ENCODE peak calls at places on chromosomes 5 and 9, in ten cellular contexts. U is HepG2; F is prostate gland; A is CD8-positive, alpha-beta T cell; Z is upper lobe of right lung; X is cardiac muscle cell; P is CD4-positive, alpha-beta memory T cell; K is body of pancreas; B is heart right ventricle; I is psoas muscle. E is an unnamed sample. For H3K27me3 and H3K4me1, the result is how much of the 10 kb centered on the place peaks cover.

GRCh38 chr9:76987594-76988200 is 31.8 kb upstream of the FOXB2 start:
- DNase-seq in X (peak), I (no peak), A (no peak), K (no peak), P (no peak), U (peak), Z (no peak), F (no peak), B (no peak), E (peak)

GRCh38 chr5:159304961-159305595 is 25.2 kb downstream of the IL12B start:
- DNase-seq in I (no peak), A (no peak), P (no peak), K (no peak), X (no peak), U (no peak), F (no peak), Z (no peak), B (no peak), E (no peak)

GRCh38 chr5:36414869-36415282 is 113.2 kb upstream of the RANBP3L start:
- DNase-seq in B (no peak), A (no peak), U (peak), Z (no peak), F (no peak), P (no peak), X (peak), K (no peak), I (no peak), E (no peak)

GRCh38 chr5:160542281-160542680 is 120.6 kb downstream of the PTTG1 start:
- DNase-seq in K (no peak), U (no peak), A (no peak), Z (no peak), B (no peak), X (no peak), P (no peak), I (no peak), F (no peak), E (no peak)

GRCh38 chr5:35736280-35736679 is 118.6 kb downstream of the SPEF2 start:
- DNase-seq in I (no peak), K (no peak), U (no peak), A (no peak), P (no peak), F (no peak), Z (no peak), X (no peak), B (no peak), E (no peak)

GRCh38 chr9:124291801-124292396 is 34.1 kb downstream of the NEK6 start:
- DNase-seq in B (no peak), K (no peak), Z (no peak), A (no peak), X (peak), P (no peak), U (peak), F (no peak), I (no peak), E (no peak)

GRCh38 chr5:125496393-125496792 is 750.0 kb upstream of the ZNF608 start:
- DNase-seq in I (no peak), X (no peak), F (no peak), U (no peak), K (no peak), Z (no peak), B (no peak), A (no peak), P (no peak), E (no peak)

GRCh38 chr9:91953723-91954122 is 3.7 kb upstream of the ROR2 start:
- DNase-seq in K (no peak), Z (no peak), A (no peak), I (no peak), F (no peak), X (no peak), B (no peak), P (no peak), U (no peak), E (no peak)

GRCh38 chr9:133477992-133478850 is 678 bp downstream of the SLC2A6 start:
- DNase-seq in B (peak), I (peak), P (no peak), F (no peak), A (no peak), Z (peak), X (no peak), K (no peak), U (peak), E (peak)

GRCh38 chr5:78754655-78755054 is 106.1 kb upstream of the LHFPL2 start:
- DNase-seq in U (no peak), Z (no peak), K (no peak), I (no peak), X (no peak), B (no peak), F (no peak), A (no peak), P (no peak), E (no peak)

GRCh38 chr9:13865869-13866268 is 448.1 kb downstream of the NFIB start:
- DNase-seq in Z (no peak), A (no peak), P (no peak), F (no peak), B (no peak), X (no peak), U (no peak), K (no peak), I (no peak), E (no peak)

GRCh38 chr9:69085523-69086283 is 50.2 kb downstream of the FXN start:
- DNase-seq in A (no peak), K (no peak), X (no peak), Z (no peak), I (no peak), P (no peak), U (peak), F (no peak), B (no peak), E (no peak)

GRCh38 chr9:121349009-121349408 is 21.0 kb downstream of the STOM start:
- DNase-seq in I (no peak), X (no peak), K (no peak), F (no peak), Z (no peak), P (no peak), U (no peak), A (no peak), B (no peak), E (no peak)

GRCh38 chr9:135712571-135713295 is 10.7 kb downstream of the KCNT1 start:
- DNase-seq in A (no peak), K (no peak), X (no peak), I (no peak), P (no peak), Z (no peak), F (no peak), U (no peak), B (no peak), E (no peak)

GRCh38 chr9:135708164-135708563 is 6.2 kb downstream of the KCNT1 start:
- DNase-seq in P (no peak), I (no peak), B (no peak), F (no peak), A (no peak), K (no peak), X (no peak), U (no peak), Z (no peak), E (no peak)

GRCh38 chr9:135711881-135712280 is 9.9 kb downstream of the KCNT1 start:
- DNase-seq in F (no peak), K (no peak), B (no peak), A (no peak), P (no peak), Z (no peak), U (no peak), X (no peak), I (no peak), E (no peak)

GRCh38 chr9:135714242-135715055 is 12.5 kb downstream of the KCNT1 start:
- DNase-seq in I (no peak), F (no peak), P (no peak), K (no peak), U (no peak), X (peak), Z (no peak), B (no peak), A (no peak), E (no peak)

DNA sequence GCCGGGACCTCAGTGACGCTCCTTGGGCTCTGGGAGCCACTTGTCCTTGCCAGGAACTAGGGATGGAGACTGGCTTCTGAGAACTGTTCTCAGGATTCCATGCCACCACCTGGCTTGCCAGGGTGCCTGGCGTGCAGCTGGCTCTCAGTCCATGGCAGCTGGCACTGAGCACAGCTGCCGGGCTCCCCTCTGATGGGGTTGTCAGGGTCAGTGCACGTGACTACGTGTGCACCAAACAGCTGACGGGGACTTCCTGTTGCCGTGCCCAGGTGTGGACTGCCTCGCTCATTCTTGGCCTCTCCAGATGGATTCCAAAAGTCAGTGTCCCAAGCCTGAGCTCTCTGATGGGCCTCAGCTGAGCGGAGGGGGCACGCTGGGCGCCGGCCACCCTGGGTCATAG is 9.4 kb downstream of the KCNT1 start:
- DNase-seq in U (no peak), X (no peak), I (no peak), Z (no peak), A (no peak), P (no peak), F (no peak), K (no peak), B (no peak), E (no peak)
- H3K27me3 ChIP-seq in U (under half), X (half or more), I (under half), Z (under half), A (under half), P (under half), F (under half), K (under half), B (under half), E (under half)

GRCh38 chr9:90826326-90827020 is 24.9 kb downstream of the SYK start:
- DNase-seq in A (no peak), U (no peak), K (no peak), I (no peak), B (no peak), Z (no peak), P (no peak), X (no peak), F (no peak), E (no peak)

GRCh38 chr9:90830051-90830450 is 28.4 kb downstream of the SYK start:
- DNase-seq in K (no peak), U (no peak), P (no peak), Z (no peak), F (no peak), A (no peak), B (no peak), I (no peak), X (no peak), E (no peak)

GRCh38 chr9:90825586-90825985 is 24.0 kb downstream of the SYK start:
- DNase-seq in U (no peak), K (no peak), P (no peak), Z (no peak), F (no peak), I (no peak), A (no peak), X (no peak), B (no peak), E (no peak)

GRCh38 chr9:90830977-90831376 is 29.4 kb downstream of the SYK start:
- DNase-seq in B (no peak), I (no peak), F (no peak), U (no peak), A (no peak), Z (no peak), X (no peak), P (no peak), K (no peak), E (no peak)

DNA sequence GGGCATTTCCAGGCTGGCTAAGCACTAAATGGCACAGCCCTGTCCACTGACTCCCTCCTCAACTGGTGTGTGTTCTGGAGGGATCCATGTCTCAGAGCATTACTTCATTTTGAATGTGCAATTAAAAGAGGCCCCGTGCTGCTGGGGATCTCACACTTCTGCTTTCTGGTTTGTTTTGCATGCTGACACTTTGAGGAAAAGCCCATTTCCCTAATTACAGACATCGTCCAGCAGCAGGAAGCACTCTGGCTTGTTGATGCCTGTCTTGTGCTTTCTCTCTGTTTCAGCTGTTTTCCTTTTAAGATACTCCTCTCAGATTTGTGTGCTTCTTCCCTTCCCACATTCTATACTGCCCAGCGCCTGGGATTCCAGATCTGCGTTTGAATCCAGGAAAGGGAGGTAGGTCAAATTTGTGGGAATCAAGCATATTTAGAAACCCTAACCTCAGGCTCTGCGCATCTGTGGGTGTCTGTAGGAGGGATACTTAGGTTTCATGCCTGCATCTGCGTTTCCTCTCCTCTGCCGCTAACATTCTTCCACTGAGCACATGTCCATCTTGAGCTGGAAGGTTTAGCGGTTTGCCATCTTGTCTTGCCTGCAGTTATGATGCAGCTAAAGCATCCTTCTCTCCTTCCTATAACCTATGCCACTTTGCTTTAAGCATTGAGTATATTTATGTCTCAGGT is 25.7 kb downstream of the SYK start:
- DNase-seq in I (no peak), P (no peak), A (no peak), F (no peak), X (no peak), K (no peak), B (no peak), U (no peak), Z (no peak), E (no peak)
- H3K4me3 ChIP-seq in I (no peak), P (no peak), A (no peak), F (no peak), X (no peak), K (no peak), B (no peak), U (no peak), Z (no peak), E (no peak)

GRCh38 chr9:127117801-127118200 is 4.6 kb downstream of the ANGPTL2 start:
- DNase-seq in B (no peak), A (no peak), U (no peak), I (no peak), Z (peak), P (no peak), F (no peak), X (no peak), K (no peak), E (no peak)
- H3K4me1 ChIP-seq in B (half or more), A (under half), U (under half), I (half or more), Z (under half), P (under half), F (under half), X (under half), K (under half), E (under half)

GRCh38 chr9:132197856-132198550 is 36.1 kb downstream of the NTNG2 start:
- DNase-seq in I (no peak), Z (no peak), K (no peak), A (no peak), B (no peak), P (no peak), U (no peak), X (no peak), F (no peak), E (no peak)
- H3K27me3 ChIP-seq in I (under half), Z (under half), K (under half), A (under half), B (under half), P (under half), U (under half), X (under half), F (under half), E (under half)

GRCh38 chr9:101434990-101435389 is 584 bp downstream of the ALDOB start:
- DNase-seq in X (no peak), P (no peak), F (no peak), A (no peak), U (no peak), B (no peak), K (no peak), Z (no peak), I (no peak), E (no peak)
- H3K4me3 ChIP-seq in X (no peak), P (no peak), F (no peak), A (no peak), U (no peak), B (no peak), K (no peak), Z (no peak), I (no peak), E (no peak)

GRCh38 chr9:89437772-89438171 is 60.1 kb downstream of the SEMA4D start:
- DNase-seq in I (peak), Z (no peak), X (no peak), B (no peak), K (no peak), F (no peak), U (no peak), A (no peak), P (no peak), E (no peak)
- H3K4me1 ChIP-seq in I (half or more), Z (half or more), X (under half), B (under half), K (under half), F (under half), U (under half), A (half or more), P (half or more), E (under half)

E was measured in Caco-2.